ENCODE peak calls at places on chromosomes 4 and X, in seven cellular contexts. B is COR-L47, D is spleen, P is NCI-H2029, H is HTR-8/SVneo, W is HEK293T, R is ovary. C is an unnamed sample.

GRCh38 chr4:41256740-41257256 is at the start of gene UCHL1:
- DNase-seq in B (peak), D (no peak), P (peak), H (peak), W (peak), R (peak), C (peak)

GRCh38 chr4:139560396-139561084 is 4.5 kb upstream of the SETD7 start:
- DNase-seq in B (no peak), D (peak), P (peak), H (no peak), W (no peak), R (no peak), C (no peak)

GRCh38 chr4:47915378-47915777 is 995 bp upstream of the NFXL1 start:
- DNase-seq in B (no peak), D (no peak), P (no peak), H (no peak), W (no peak), R (no peak), C (no peak)

GRCh38 chr4:10599574-10599973 is 85.0 kb downstream of the CLNK start:
- DNase-seq in B (no peak), D (no peak), P (no peak), H (no peak), W (no peak), R (no peak), C (no peak)

GRCh38 chrX:153995504-153995903 is 22.9 kb downstream of the TMEM187 start:
- DNase-seq in B (no peak), D (no peak), P (no peak), H (no peak), W (no peak), R (no peak), C (no peak)

GRCh38 chrX:72245461-72246089 is 6.7 kb upstream of the ERCC6L start:
- DNase-seq in B (peak), D (no peak), P (peak), H (peak), W (peak), R (no peak), C (peak)

GRCh38 chr4:54099287-54099958 is 540 bp upstream of the GSX2 start:
- DNase-seq in B (no peak), D (no peak), P (no peak), H (no peak), W (no peak), R (no peak), C (peak)

GRCh38 chr4:119721878-119722277 is 93.3 kb upstream of the PDE5A start:
- DNase-seq in B (no peak), D (no peak), P (no peak), H (no peak), W (no peak), R (no peak), C (no peak)

GRCh38 chrX:50704360-50704759 is 109.6 kb downstream of the SHROOM4 start:
- DNase-seq in B (no peak), D (no peak), P (no peak), H (no peak), W (no peak), R (no peak), C (no peak)

GRCh38 chr4:125013891-125014290 is 300.9 kb upstream of the FAT4 start:
- DNase-seq in B (no peak), D (no peak), P (no peak), H (no peak), W (no peak), R (no peak), C (no peak)